ENCODE peak calls at places on chromosomes 5 and 9, in four cellular contexts. O is H1, K is K562, M is GM12878. G is an unnamed sample.

GRCh38 chr5:1959911-1960581 is 77.3 kb upstream of the IRX4 start:
- DNase-seq in O (no peak), K (no peak), M (no peak), G (no peak)

GRCh38 chr9:134325096-134325812 is 1.0 kb upstream of the RXRA start:
- DNase-seq in O (no peak), K (peak; percentile 72), M (no peak), G (no peak)

GRCh38 chr5:133457439-133457838 is 154.9 kb downstream of the FSTL4 start:
- DNase-seq in O (no peak), K (no peak), M (no peak), G (no peak)

GRCh38 chr5:139919308-139919707 is 123.7 kb downstream of the PSD2 start:
- DNase-seq in O (no peak), K (no peak), M (no peak), G (no peak)

GRCh38 chr5:31106742-31107546 is 86.5 kb upstream of the CDH6 start:
- DNase-seq in O (no peak), K (no peak), M (no peak), G (no peak)

GRCh38 chr9:128396970-128397613 is 23.6 kb upstream of the CERCAM start:
- DNase-seq in O (no peak), K (no peak), M (no peak), G (peak; percentile 25)

GRCh38 chr5:177319913-177320588 is 8.4 kb upstream of the MXD3 start:
- DNase-seq in O (no peak), K (no peak), M (no peak), G (no peak)

GRCh38 chr5:52875827-52876226 is 88.1 kb downstream of the ITGA1 start:
- DNase-seq in O (no peak), K (no peak), M (no peak), G (no peak)

GRCh38 chr5:63524281-63524680 is 438.0 kb downstream of the HTR1A start:
- DNase-seq in O (no peak), K (no peak), M (no peak), G (no peak)

GRCh38 chr5:94429566-94429965 is 188.8 kb downstream of the KIAA0825 start:
- DNase-seq in O (no peak), K (no peak), M (no peak), G (no peak)

GRCh38 chr9:132094314-132094791 is 14.7 kb upstream of the MED27 start:
- DNase-seq in O (no peak), K (no peak), M (no peak), G (no peak)

GRCh38 chr9:92059045-92059444 is 56.2 kb downstream of the SPTLC1 start:
- DNase-seq in O (no peak), K (no peak), M (no peak), G (no peak)

GRCh38 chr5:109407913-109408312 is 1.9 kb downstream of the PJA2 start:
- DNase-seq in O (no peak), K (no peak), M (no peak), G (no peak)

GRCh38 chr5:109409844-109410388 is at the start of gene PJA2:
- DNase-seq in O (peak; percentile 93), K (peak; percentile 96), M (peak; percentile 99), G (peak; percentile 99)

GRCh38 chr5:109409061-109409843 is 522 bp downstream of the PJA2 start:
- DNase-seq in O (peak; percentile 70), K (peak; percentile 63), M (peak; percentile 51), G (peak; percentile 49)

GRCh38 chr5:109404428-109404960 is 5.3 kb downstream of the PJA2 start:
- DNase-seq in O (no peak), K (no peak), M (no peak), G (no peak)

GRCh38 chr5:109406719-109407118 is 3.1 kb downstream of the PJA2 start:
- DNase-seq in O (no peak), K (no peak), M (no peak), G (no peak)
- TF ChIP-seq HDAC6 in O (no peak), K (no peak), M (no peak), G (no peak)

DNA sequence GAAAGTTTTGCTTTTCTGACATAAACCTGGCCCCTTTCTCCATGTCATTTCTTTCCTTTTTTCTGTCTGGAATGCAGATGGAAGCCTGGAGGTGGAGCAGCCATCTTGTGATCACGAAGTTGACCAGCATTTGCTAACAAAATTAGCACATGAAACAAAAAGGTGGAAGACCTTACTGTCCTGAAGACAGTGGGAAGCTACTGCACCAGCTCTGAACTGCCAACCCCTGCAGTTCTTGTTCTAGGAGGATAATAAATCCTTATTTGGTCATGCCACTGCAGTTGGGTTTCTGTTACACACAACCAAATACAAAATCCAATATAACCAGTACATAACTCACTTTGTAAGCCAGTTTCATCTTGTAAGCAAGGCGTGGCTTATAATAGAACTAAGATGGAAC is 249.4 kb upstream of the TBCA start:
- DNase-seq in O (no peak), K (no peak), M (no peak), G (no peak)
- TF ChIP-seq ATF3 in O (no peak), K (no peak), M (no peak), G (no peak)

DNA sequence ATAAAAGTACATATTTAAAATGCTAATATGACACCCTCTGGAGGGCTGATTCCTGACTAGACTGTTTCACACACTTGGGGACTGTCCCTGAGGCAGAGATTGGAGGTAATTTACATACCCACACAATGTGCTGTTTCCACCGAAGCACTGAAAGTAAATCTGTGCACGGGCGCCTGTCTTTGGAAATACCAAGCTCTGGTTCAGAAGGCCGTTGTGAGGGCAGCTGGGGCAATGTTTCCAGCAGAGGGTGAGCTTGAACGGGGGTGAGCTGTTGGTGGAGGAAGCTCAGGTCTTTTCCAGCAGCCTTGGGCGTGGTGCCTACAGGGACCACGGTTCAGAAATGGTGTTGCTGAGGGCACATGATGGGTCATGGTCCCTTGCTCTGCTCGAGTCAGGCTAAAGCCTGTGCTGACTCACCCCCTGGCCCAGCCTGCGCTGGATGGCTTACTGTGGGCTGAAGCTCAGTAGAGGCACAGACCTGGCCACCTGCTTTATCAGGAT is 25.8 kb upstream of the HMCN2 start:
- DNase-seq in O (no peak), K (no peak), M (peak; percentile 31), G (no peak)
- TF ChIP-seq HDAC6 in O (no peak), K (no peak), M (no peak), G (no peak)

GRCh38 chr9:107221321-107221720 is 61.8 kb upstream of the RAD23B start:
- DNase-seq in O (no peak), K (no peak), M (no peak), G (no peak)
- TF ChIP-seq ATF3 in O (no peak), K (no peak), M (no peak), G (no peak)

DNA sequence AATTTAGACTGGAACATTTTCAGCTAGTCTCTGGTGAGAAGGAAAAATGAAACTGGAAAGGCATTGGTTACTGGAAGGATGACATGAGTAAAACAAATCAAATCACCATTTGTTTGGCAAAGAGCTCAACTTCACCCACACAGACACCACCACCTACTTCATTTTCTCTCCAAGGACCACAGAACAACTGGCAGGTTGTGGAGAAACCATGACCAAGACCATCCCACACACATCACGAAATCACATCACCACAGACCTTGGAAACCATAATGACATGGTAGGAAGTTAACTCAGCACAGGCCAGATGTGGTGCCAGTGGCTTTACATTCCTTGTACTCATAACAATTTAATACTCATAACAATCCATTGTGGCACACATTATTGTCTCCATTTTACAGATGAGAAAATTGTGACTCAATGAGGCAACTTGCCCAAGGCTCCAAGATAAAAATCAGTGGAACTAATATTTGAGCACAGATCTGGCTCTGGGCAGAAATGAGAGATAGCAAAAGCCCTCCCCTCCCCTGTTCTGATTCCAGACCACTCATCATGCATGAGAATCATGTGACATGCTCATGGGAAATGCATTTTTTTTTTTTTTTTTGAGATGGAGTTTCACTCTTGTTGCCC is 7.5 kb downstream of the OR1K1 start:
- DNase-seq in O (no peak), K (no peak), M (no peak), G (no peak)
- TF ChIP-seq HDAC6 in O (no peak), K (no peak), M (no peak), G (no peak)